ENCODE peak calls at places on chromosomes 5 and 9, in seven cellular contexts. Q is transverse colon, K is NCI-H146, Z is fibroblast of lung, H is GM18507, M is foreskin melanocyte, D is activated gamma-delta T cell treated with Interleukin-2 at 50 U/mL for 16 hours. C is an unnamed sample.

GRCh38 chr5:125059255-125060050 is 313.0 kb upstream of the ZNF608 start:
- DNase-seq in Q (no peak), K (peak), Z (peak), H (no peak), M (peak), D (no peak), C (no peak)

GRCh38 chr5:155735388-155735787 is 591.6 kb upstream of the SGCD start:
- DNase-seq in Q (no peak), K (no peak), Z (peak), H (no peak), M (no peak), D (no peak), C (no peak)

GRCh38 chr9:127417130-127418036 is 6.8 kb upstream of the ZNF79 start:
- DNase-seq in Q (no peak), K (peak), Z (peak), H (no peak), M (peak), D (no peak), C (no peak)

GRCh38 chr9:93471135-93471534 is 17.8 kb upstream of the FAM120AOS start:
- DNase-seq in Q (no peak), K (no peak), Z (peak), H (no peak), M (no peak), D (no peak), C (no peak)

GRCh38 chr9:107809859-107810492 is 320.4 kb upstream of the KLF4 start:
- DNase-seq in Q (peak), K (no peak), Z (peak), H (no peak), M (no peak), D (no peak), C (no peak)

GRCh38 chr5:98786178-98786853 is 12.9 kb downstream of the RGMB start:
- DNase-seq in Q (no peak), K (no peak), Z (peak), H (no peak), M (no peak), D (no peak), C (no peak)

GRCh38 chr9:133199648-133200321 is 9.3 kb downstream of the OBP2B start:
- DNase-seq in Q (peak), K (no peak), Z (no peak), H (no peak), M (no peak), D (peak), C (no peak)

GRCh38 chr9:110687497-110687896 is 18.9 kb downstream of the MUSK start:
- DNase-seq in Q (no peak), K (no peak), Z (no peak), H (no peak), M (no peak), D (no peak), C (no peak)

GRCh38 chr5:139050432-139050831 is 147.7 kb downstream of the SIL1 start:
- DNase-seq in Q (no peak), K (no peak), Z (no peak), H (no peak), M (peak), D (no peak), C (no peak)

GRCh38 chr5:71782393-71782770 is 63.3 kb downstream of the CARTPT start:
- DNase-seq in Q (no peak), K (no peak), Z (no peak), H (no peak), M (no peak), D (no peak), C (no peak)

GRCh38 chr5:78504726-78505431 is 143.7 kb downstream of the LHFPL2 start:
- DNase-seq in Q (peak), K (peak), Z (peak), H (no peak), M (no peak), D (no peak), C (peak)

GRCh38 chr9:25733336-25733982 is 55.2 kb upstream of the TUSC1 start:
- DNase-seq in Q (no peak), K (no peak), Z (no peak), H (no peak), M (no peak), D (no peak), C (peak)